ENCODE peak calls at places on chromosomes 13 and 19, in five cellular contexts. Z is trophoblast cell, I is H1, T is H9, W is GM23248. Q is an unnamed sample.

GRCh38 chr13:80047406-80047805 is 293.5 kb downstream of the SPRY2 start:
- DNase-seq in W (peak), I (no peak), T (no peak), Z (no peak), Q (peak)

GRCh38 chr19:11478167-11479089 is 2.4 kb downstream of the ELAVL3 start:
- DNase-seq in I (no peak), Z (no peak), T (no peak), W (no peak), Q (no peak)

GRCh38 chr13:99930925-99931324 is 40.6 kb downstream of the ZIC5 start:
- DNase-seq in Z (no peak), T (no peak), W (no peak), I (no peak), Q (no peak)

GRCh38 chr19:50044922-50045321 is 19.1 kb downstream of the ZNF473 start:
- DNase-seq in T (no peak), W (no peak), I (no peak), Z (no peak), Q (no peak)

GRCh38 chr13:39600766-39601165 is 2.2 kb downstream of the LHFPL6 start:
- DNase-seq in W (peak), I (peak), T (peak), Z (peak), Q (no peak)

GRCh38 chr19:47723573-47723923 is 10.3 kb downstream of the EHD2 start:
- DNase-seq in I (no peak), W (peak), T (no peak), Z (peak), Q (peak)

GRCh38 chr13:82245860-82246259 is 1636.4 kb downstream of the SLITRK1 start:
- DNase-seq in T (no peak), Z (no peak), I (no peak), W (no peak), Q (no peak)

GRCh38 chr19:47270408-47270807 is 4.3 kb upstream of the INAFM1 start:
- DNase-seq in T (no peak), W (no peak), I (no peak), Z (no peak), Q (no peak)

GRCh38 chr19:14081797-14082674 is 3.5 kb downstream of the C19orf67 start:
- DNase-seq in I (no peak), T (no peak), Z (peak), W (peak), Q (peak)

GRCh38 chr13:113804703-113805430 is 45.8 kb downstream of the TMEM255B start:
- DNase-seq in Z (no peak), I (no peak), W (no peak), T (no peak), Q (no peak)

GRCh38 chr19:52942371-52943133 is 19.3 kb upstream of the ZNF888 start:
- DNase-seq in W (peak), Z (peak), T (peak), I (peak), Q (peak)

GRCh38 chr19:8259922-8260247 is 48.3 kb downstream of the CD320 start:
- DNase-seq in I (no peak), Z (no peak), T (no peak), W (no peak), Q (no peak)

GRCh38 chr19:4187313-4188122 is 5.0 kb downstream of the ANKRD24 start:
- DNase-seq in T (no peak), W (no peak), Z (no peak), I (no peak), Q (no peak)

GRCh38 chr19:4185413-4186086 is 3.1 kb downstream of the ANKRD24 start:
- DNase-seq in Z (no peak), W (no peak), I (no peak), T (no peak), Q (no peak)

GRCh38 chr19:4183967-4184717 is 1.7 kb downstream of the ANKRD24 start:
- DNase-seq in T (no peak), I (no peak), Z (no peak), W (peak), Q (no peak)

GRCh38 chr19:4184718-4185352 is 2.3 kb downstream of the ANKRD24 start:
- DNase-seq in W (no peak), T (no peak), Z (no peak), I (no peak), Q (no peak)

DNA sequence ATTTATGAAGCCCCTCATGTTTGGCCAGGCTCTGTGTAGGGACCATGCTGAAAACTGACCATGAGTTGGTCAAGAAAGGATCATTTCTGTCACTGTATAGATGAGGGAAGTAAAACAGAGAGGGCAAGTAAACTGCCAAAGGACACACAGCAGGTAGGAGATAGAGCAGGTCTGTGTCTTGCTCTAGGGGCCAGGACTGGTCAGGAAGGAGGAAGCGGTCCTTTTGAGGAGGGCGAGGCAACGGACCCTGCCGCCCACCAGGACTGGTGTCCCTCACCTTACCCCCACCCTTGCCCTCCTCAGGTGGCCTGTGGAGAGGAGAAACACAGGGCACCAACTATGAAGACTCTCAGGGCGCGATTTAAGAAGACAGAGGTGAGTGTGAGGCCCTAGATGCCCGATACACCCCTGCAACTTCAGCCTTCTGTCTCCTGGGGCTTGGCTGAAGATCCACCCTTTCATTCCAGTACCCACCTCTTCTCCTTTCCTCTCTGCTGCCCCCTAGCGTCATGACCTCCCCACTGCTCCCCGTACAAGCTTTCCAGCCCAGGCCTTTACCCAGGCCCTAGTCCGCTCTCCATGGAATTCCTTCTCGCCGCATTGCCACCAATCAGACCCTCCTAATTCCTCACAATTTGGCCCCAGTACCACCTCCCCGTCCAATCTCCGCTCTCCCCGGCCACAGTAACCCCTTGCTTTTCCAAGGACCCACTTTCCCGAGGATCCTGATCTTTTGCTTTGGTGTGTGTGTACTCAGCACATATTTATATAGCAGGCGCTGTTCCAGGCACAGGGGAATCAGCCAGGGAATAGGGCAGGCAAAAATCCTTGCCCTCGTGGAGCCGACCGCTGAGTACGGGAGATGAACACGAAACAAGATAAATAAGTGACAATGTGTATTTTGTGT is 3.9 kb downstream of the ANKRD24 start:
- DNase-seq in Z (peak), W (peak), I (peak), T (peak), Q (peak)
- H3K9ac ChIP-seq in Z (no peak), W (peak), I (no peak), T (no peak), Q (no peak)

GRCh38 chr13:75635101-75635620 is 969 bp upstream of the LMO7 start:
- DNase-seq in W (peak), T (peak), Z (peak), I (no peak), Q (no peak)
- H3K27ac ChIP-seq in W (peak), T (no peak), Z (peak), I (no peak), Q (peak)

DNA sequence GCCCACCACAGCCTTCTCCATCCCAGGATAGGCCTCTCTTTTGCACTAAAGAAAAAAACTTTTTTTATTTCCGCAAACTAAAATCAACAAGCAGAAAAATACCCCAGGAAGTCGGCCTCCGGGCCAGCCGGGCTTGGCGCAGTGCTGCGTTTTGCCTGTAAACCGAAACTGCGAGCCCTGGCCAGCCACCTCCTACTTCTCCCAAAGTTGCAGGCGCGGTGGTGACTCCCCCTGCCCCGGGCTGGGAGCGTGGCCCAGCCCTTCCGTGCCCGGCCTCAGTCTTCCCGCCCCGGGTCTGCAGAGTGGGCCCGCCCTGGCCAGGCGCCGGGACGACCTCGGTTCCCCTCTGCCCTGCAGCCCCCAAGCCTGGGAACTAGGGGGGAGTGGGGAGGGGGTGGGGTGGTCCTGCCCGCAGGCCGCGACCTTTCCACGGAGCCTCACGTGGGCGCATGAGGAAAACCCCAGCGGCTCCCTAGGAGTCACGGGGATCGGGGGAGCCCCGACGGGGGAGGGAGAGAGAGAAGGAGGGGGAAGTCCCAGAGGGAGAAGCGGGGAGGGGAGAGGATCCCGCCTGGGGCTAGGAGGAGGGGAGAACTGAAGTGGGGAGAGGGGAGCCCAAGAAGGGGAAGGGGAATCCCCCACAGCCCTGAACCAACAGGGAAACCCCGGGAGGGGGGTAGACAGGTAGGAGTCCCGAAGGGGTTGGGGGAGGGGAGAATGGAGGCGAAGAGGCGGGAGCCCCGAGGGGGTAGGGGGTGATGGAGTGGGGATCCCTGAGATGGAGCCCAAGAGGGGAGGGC is 3.0 kb downstream of the GADD45B start:
- DNase-seq in W (peak), T (no peak), Z (peak), I (peak), Q (peak)
- H3K9ac ChIP-seq in W (peak), T (no peak), Z (peak), I (no peak), Q (peak)

GRCh38 chr13:101291647-101292515 is 124.4 kb downstream of the NALCN start:
- DNase-seq in I (no peak), Z (peak), T (no peak), W (no peak), Q (no peak)

GRCh38 chr13:101292711-101293110 is 123.6 kb downstream of the NALCN start:
- DNase-seq in T (no peak), Z (no peak), I (no peak), W (peak), Q (peak)

GRCh38 chr13:101289764-101290163 is 126.5 kb downstream of the NALCN start:
- DNase-seq in Z (peak), T (peak), I (peak), W (peak), Q (peak)

DNA sequence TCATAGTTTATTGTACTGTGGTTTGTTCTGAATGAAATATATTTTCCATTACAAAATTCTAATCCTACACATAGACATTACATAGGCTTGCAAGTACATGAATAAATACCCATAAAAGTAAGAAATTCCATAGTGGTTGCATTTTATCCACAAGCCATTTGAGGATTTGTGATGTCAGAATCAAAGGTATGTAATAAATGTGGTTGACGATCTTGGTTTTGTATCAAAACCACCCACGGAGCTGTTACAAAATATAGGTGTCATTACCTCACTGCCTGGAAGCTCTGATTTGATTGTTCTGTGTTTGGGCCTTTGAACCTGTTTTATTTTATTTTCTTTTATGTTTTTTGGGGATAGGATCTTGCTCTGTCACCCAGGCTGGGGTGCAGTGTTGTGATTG is 125.1 kb downstream of the NALCN start:
- DNase-seq in I (no peak), T (no peak), W (no peak), Z (peak), Q (peak)
- H3K27ac ChIP-seq in I (no peak), T (no peak), W (no peak), Z (no peak), Q (no peak)

GRCh38 chr19:54923276-54923675 is 17.3 kb downstream of the NCR1 start:
- DNase-seq in I (no peak), Z (no peak), W (no peak), T (no peak), Q (no peak)

DNA sequence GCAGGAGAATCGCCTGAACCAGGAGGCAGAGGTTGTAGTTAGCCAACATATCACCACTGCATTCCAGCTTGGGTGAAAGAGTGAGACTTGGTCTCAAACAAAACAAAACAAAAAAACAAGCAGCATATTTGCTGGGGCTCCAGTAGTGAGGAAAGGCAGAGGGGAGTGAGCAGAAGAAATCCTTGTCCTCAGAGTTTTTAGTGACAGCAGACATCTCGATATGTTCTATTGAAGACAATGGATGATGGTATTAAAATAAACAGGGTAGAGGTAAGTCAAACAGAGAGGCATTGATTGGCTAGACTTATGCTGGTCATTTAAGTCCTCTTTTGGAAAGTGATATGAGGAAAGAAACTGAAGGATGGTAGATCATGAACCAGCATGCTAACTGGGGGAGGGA is 19.0 kb downstream of the NLRP7 start:
- DNase-seq in T (no peak), Z (no peak), W (peak), I (no peak), Q (no peak)
- H3K9ac ChIP-seq in T (no peak), Z (no peak), W (no peak), I (no peak), Q (no peak)